ENCODE peak calls at places on chromosomes 12 and 14, in eight cellular contexts. X, T, P, E, B, O, U and W are unnamed samples.

GRCh38 chr12:14993117-14993516 is 20.3 kb downstream of the PDE6H start:
- DNase-seq in T (no peak), X (no peak), B (no peak), O (peak; percentile 28), E (no peak), U (no peak), P (no peak), W (no peak)

GRCh38 chr14:60657609-60657983 is 8.3 kb upstream of the SIX1 start:
- DNase-seq in B (no peak), O (no peak), T (no peak), P (no peak), U (no peak), E (peak; percentile 87), X (no peak), W (no peak)

GRCh38 chr12:2891240-2892053 is 756 bp downstream of the TULP3 start:
- DNase-seq in E (peak; percentile 75), O (peak; percentile 61), P (peak; percentile 80), T (peak; percentile 57), B (peak; percentile 64), U (peak; percentile 31), X (no peak), W (no peak)

GRCh38 chr14:72610831-72611200 is 283.1 kb downstream of the DPF3 start:
- DNase-seq in T (no peak), E (peak; percentile 46), B (no peak), P (no peak), O (no peak), X (no peak), U (no peak), W (no peak)

GRCh38 chr14:90999299-90999698 is 61.1 kb downstream of the RPS6KA5 start:
- DNase-seq in O (no peak), P (no peak), X (no peak), T (no peak), B (no peak), U (no peak), E (no peak), W (no peak)

GRCh38 chr14:103538291-103539055 is 9.5 kb downstream of the TRMT61A start:
- DNase-seq in P (peak; percentile 83), B (no peak), O (no peak), T (peak; percentile 48), X (no peak), E (peak; percentile 88), U (no peak), W (no peak)

GRCh38 chr12:38983117-38983571 is 77.8 kb upstream of the CPNE8 start:
- DNase-seq in P (no peak), T (no peak), E (no peak), U (no peak), X (no peak), O (no peak), B (no peak), W (no peak)

GRCh38 chr12:1083086-1083887 is 92.3 kb downstream of the ERC1 start:
- DNase-seq in E (no peak), X (no peak), B (no peak), U (no peak), O (no peak), P (peak; percentile 66), T (no peak), W (no peak)

GRCh38 chr12:27539191-27539631 is 15.2 kb downstream of the PPFIBP1 start:
- DNase-seq in P (no peak), T (no peak), E (no peak), B (no peak), U (no peak), O (peak; percentile 71), X (no peak), W (no peak)

GRCh38 chr14:56730468-56731145 is 79.7 kb downstream of the OTX2 start:
- DNase-seq in E (no peak), T (no peak), X (no peak), U (no peak), B (no peak), P (no peak), O (no peak), W (no peak)

GRCh38 chr12:49092086-49092815 is 2.4 kb downstream of the DHH start:
- DNase-seq in U (peak; percentile 40), P (no peak), E (peak; percentile 95), B (no peak), T (peak; percentile 39), O (peak; percentile 30), X (no peak), W (no peak)

GRCh38 chr14:24806061-24806678 is 172.2 kb upstream of the GZMB start:
- DNase-seq in E (peak; percentile 48), T (peak; percentile 70), P (peak; percentile 83), X (peak; percentile 57), B (peak; percentile 60), O (peak; percentile 45), U (peak; percentile 41), W (peak; percentile 67)

GRCh38 chr14:92459479-92460421 is 53.8 kb upstream of the RIN3 start:
- DNase-seq in U (no peak), B (no peak), O (no peak), E (peak; percentile 43), T (peak; percentile 42), X (no peak), P (peak; percentile 66), W (no peak)

GRCh38 chr12:46546634-46547273 is 174.2 kb upstream of the SLC38A2 start:
- DNase-seq in P (no peak), T (no peak), E (no peak), X (no peak), B (no peak), O (peak; percentile 80), U (peak; percentile 78), W (no peak)

GRCh38 chr14:104390941-104391901 is 188.3 kb upstream of the C14orf180 start:
- DNase-seq in E (peak; percentile 83), T (no peak), X (no peak), U (no peak), O (no peak), P (peak; percentile 34), B (peak; percentile 9), W (no peak)

GRCh38 chr14:33287204-33287603 is 348.5 kb downstream of the NPAS3 start:
- DNase-seq in B (no peak), P (no peak), U (no peak), E (no peak), X (no peak), T (no peak), O (no peak), W (no peak)

GRCh38 chr12:93451423-93452158 is 9.8 kb upstream of the UBE2N start:
- DNase-seq in X (no peak), T (no peak), O (no peak), P (no peak), E (peak; percentile 36), B (no peak), U (no peak), W (no peak)

GRCh38 chr12:93449277-93449676 is 7.5 kb upstream of the UBE2N start:
- DNase-seq in X (no peak), P (no peak), U (no peak), E (no peak), O (no peak), T (no peak), B (no peak), W (no peak)

GRCh38 chr12:93448796-93449195 is 7.0 kb upstream of the UBE2N start:
- DNase-seq in E (peak; percentile 21), O (no peak), B (no peak), P (no peak), U (no peak), X (no peak), T (no peak), W (no peak)

GRCh38 chr12:93443576-93443975 is 1.8 kb upstream of the UBE2N start:
- DNase-seq in P (no peak), B (no peak), U (no peak), X (no peak), T (no peak), O (no peak), E (no peak), W (no peak)

DNA sequence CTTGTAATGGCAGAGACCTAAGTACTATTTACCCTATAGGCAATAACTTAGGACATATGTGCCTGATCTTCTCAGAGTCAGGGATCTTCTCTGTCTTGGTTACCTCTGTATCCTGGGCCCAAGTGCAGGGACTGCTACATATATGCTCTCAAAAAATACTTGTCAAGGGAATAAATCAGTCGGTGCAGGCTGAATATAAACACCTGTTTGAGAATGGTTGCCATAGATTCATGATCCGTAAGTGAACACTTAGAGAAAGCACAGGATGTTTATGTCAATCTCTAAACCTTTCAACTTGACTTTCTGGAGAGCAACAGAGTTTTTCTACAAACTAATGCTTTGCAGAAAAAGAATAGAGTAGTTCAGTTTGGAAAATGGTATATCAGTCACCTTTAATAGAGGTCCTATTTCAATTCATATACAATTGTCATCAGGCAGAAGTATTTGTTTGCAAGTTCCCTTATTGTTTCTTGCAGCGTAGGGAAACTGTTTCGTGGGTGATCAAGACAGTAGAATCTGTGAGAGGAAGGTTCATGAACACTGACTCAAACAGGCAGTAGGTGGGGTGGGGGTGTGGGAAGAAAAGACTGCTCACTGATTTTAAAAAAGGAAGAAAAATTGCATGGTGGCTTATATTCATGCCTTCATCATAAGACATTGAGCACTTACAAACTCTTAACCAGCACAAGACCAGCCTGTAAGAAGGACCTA is 6.0 kb upstream of the UBE2N start:
- DNase-seq in P (no peak), B (no peak), U (no peak), E (peak; percentile 36), O (no peak), X (no peak), T (no peak), W (no peak)
- H3K27ac ChIP-seq in P (no peak overlapping the region), B (no peak overlapping the region), U (no peak overlapping the region), E (no peak overlapping the region), O (no peak overlapping the region), X (no peak overlapping the region), T (no peak overlapping the region), W (no peak overlapping the region)

DNA sequence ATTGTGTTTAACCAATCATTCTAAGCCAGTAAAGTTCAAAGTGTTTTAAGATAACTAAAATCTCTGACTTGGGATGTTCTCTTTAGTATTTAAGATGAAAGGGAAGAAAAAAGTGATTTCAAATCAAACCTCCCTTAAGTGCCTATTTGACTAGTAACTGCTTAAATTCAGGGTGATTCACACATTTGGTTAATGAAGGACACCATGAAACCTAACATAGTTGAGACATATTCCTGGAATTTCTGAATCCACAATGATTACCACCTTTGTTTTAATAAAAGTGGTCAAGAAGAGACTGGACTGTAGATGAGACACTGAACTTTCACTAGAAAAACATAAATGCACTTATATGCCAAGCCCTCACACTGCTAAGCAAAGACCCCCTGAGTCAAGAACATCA is 138.7 kb downstream of the MED13L start:
- DNase-seq in O (no peak), X (no peak), B (no peak), T (no peak), E (peak; percentile 37), U (no peak), P (no peak), W (no peak)
- TF ChIP-seq CTCF in O (no peak), X (no peak), B (no peak), T (no peak), E (no peak), U (no peak), P (no peak), W (no peak)

GRCh38 chr12:92506891-92507290 is 195.9 kb upstream of the PLEKHG7 start:
- DNase-seq in B (no peak), E (no peak), P (no peak), T (no peak), X (no peak), U (no peak), O (no peak), W (no peak)
- H3K27ac ChIP-seq in B (peak overlapping the region; percentile 82), E (no peak overlapping the region), P (no peak overlapping the region), T (no peak overlapping the region), X (no peak overlapping the region), U (no peak overlapping the region), O (peak overlapping the region; percentile 7), W (peak overlapping the region; percentile 82)

DNA sequence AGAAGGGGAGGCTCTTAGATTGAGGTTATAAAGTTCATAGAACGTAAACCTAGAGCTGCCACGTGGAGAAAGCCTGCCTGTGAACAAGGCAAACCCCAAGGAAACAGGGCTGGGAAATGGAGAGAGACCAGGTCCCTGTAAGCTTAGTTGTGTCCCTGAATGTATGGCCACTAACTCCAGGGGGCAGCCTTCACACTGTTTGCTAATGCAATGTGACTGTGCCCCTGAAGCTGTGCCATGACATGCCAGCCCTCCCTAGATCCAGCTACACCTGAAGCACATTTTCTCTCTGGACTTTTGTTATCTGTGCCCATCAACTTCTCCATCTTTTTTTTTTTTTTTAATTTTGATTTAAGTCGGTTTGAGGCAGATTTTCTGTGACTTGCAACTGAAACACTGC is 60.6 kb upstream of the TMCC3 start:
- DNase-seq in E (no peak), T (no peak), O (peak; percentile 4), X (no peak), U (peak; percentile 36), B (no peak), P (no peak), W (no peak)
- TF ChIP-seq CTCF in E (peak; percentile 46), T (peak; percentile 19), O (peak; percentile 18), X (peak; percentile 63), U (peak; percentile 53), B (no peak), P (no peak), W (no peak)